ENCODE peak calls at places on chromosomes 3 and 15, in seven cellular contexts. X is esophagus muscularis mucosa, J is A549, Z is breast epithelium, M is Peyer's patch, K is esophagus squamous epithelium, C is lower leg skin. H is an unnamed sample.

GRCh38 chr3:122929576-122930365 is 97.8 kb downstream of the SEMA5B start:
- DNase-seq in X (no peak), J (no peak), Z (no peak), M (no peak), K (no peak), C (no peak), H (no peak)

GRCh38 chr15:92112180-92112579 is 258.7 kb downstream of the SLCO3A1 start:
- DNase-seq in X (no peak), J (no peak), Z (no peak), M (no peak), K (no peak), C (no peak), H (no peak)

GRCh38 chr15:49187537-49188245 is 17.6 kb downstream of the GALK2 start:
- DNase-seq in X (no peak), J (no peak), Z (no peak), M (no peak), K (no peak), C (no peak), H (no peak)

GRCh38 chr3:194095464-194095863 is 40.5 kb upstream of the HES1 start:
- DNase-seq in X (no peak), J (no peak), Z (peak), M (no peak), K (no peak), C (peak), H (no peak)

GRCh38 chr3:123071146-123071545 is 4.3 kb downstream of the PDIA5 start:
- DNase-seq in X (no peak), J (peak), Z (no peak), M (no peak), K (no peak), C (peak), H (no peak)

GRCh38 chr3:128052831-128053419 is 688 bp downstream of the SEC61A1 start:
- DNase-seq in X (peak), J (no peak), Z (no peak), M (no peak), K (no peak), C (no peak), H (peak)

GRCh38 chr3:129441215-129441614 is 1.2 kb downstream of the IFT122 start:
- DNase-seq in X (no peak), J (no peak), Z (no peak), M (no peak), K (no peak), C (no peak), H (no peak)

GRCh38 chr15:101136381-101137268 is 115.2 kb downstream of the CHSY1 start:
- DNase-seq in X (no peak), J (no peak), Z (no peak), M (no peak), K (no peak), C (no peak), H (no peak)

GRCh38 chr3:20658491-20658890 is 472.5 kb upstream of the SGO1 start:
- DNase-seq in X (no peak), J (no peak), Z (no peak), M (no peak), K (no peak), C (no peak), H (no peak)
- TF ChIP-seq POLR2A in X (no peak), J (no peak), Z (no peak), M (no peak), K (no peak), C (no peak), H (no peak)

GRCh38 chr3:110974902-110975301 is 96.7 kb upstream of the NECTIN3 start:
- DNase-seq in X (no peak), J (no peak), Z (no peak), M (no peak), K (no peak), C (no peak), H (no peak)

GRCh38 chr3:110973263-110973895 is 98.2 kb upstream of the NECTIN3 start:
- DNase-seq in X (no peak), J (no peak), Z (no peak), M (no peak), K (no peak), C (no peak), H (no peak)

GRCh38 chr3:110968076-110968475 is 103.5 kb upstream of the NECTIN3 start:
- DNase-seq in X (no peak), J (no peak), Z (no peak), M (no peak), K (no peak), C (no peak), H (no peak)

GRCh38 chr3:110969229-110970211 is 102.1 kb upstream of the NECTIN3 start:
- DNase-seq in X (no peak), J (no peak), Z (no peak), M (no peak), K (no peak), C (no peak), H (no peak)

GRCh38 chr3:110971010-110971585 is 100.5 kb upstream of the NECTIN3 start:
- DNase-seq in X (no peak), J (no peak), Z (no peak), M (no peak), K (no peak), C (no peak), H (no peak)
- TF ChIP-seq POLR2A in X (no peak), J (no peak), Z (no peak), M (no peak), K (no peak), C (no peak), H (no peak)

DNA sequence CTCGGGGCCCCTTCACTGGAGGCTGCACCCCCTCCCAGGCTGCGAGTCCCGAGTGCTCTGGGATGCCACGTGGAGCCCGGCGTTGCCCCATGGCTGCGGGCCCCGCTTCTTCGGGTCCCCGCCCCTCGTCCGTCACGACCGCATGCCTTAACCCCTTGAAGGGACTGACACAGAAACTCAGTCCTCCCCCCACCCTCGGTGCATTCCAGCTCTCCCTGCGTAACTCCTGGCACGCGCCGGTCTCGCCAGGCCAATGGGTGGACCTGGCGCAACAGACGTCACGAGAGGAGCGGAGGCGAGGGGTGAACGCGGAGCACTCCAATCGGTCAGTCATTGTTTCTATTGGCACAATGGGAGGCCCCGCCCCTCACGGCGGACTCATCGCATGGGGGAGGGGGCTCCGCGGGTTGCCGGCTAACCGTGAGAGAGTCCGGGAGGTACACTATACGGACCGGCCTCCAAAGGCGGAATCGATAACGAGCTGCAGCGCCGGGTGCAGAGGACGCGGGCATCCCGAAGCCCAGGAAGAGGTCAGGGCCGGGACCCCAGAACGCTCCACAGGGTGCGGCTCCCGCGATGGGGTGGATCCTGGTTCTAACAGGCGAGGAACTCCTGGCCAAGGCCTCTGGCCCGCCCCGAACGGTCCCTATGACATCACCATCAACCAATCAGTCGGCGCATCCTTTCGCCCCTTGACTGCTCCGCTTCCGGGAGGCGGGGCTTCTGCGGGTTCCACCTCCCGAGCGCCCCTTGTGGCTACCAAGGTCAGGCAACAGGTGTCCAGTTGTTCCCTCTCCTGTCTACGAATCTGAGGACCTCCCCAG is 1.0 kb upstream of the CELSR3 start:
- DNase-seq in X (peak), J (peak), Z (peak), M (peak), K (peak), C (peak), H (peak)
- TF ChIP-seq POLR2A in X (no peak), J (peak), Z (no peak), M (no peak), K (no peak), C (no peak), H (peak)

GRCh38 chr3:197736491-197737318 is at the start of gene RUBCN:
- DNase-seq in X (peak), J (peak), Z (peak), M (peak), K (peak), C (peak), H (peak)
- TF ChIP-seq POLR2A in X (peak), J (peak), Z (peak), M (peak), K (peak), C (no peak), H (peak)

DNA sequence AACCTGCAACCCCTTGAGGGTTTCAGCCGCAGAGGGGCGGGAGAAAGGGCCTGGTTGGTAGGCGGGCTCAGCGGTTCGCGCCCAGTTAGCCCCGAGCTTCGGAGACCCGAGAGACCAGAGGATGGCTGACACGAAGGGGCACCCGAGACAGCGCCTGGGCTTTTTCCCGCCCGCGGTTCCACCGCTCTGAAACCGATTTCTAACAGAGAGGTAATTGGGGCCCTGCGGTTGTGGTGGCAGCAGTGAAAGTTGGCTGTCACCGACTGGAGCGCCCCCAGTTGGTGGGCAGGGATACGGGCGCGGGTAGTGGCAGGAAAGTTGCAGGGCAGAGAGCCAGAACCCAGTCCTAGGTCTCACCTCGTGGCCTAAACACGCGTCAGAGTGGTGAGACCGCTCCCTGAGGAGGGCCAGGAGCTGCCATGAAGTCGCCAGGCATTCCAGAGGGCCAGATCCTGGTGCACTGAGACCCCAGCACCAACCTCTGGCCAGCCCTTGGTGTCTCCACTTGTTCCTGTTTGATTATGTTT is 590 bp upstream of the ELL3 start:
- DNase-seq in X (peak), J (no peak), Z (peak), M (peak), K (no peak), C (peak), H (peak)
- TF ChIP-seq POLR2A in X (no peak), J (no peak), Z (no peak), M (no peak), K (no peak), C (no peak), H (peak)

GRCh38 chr3:173395412-173396181 is 1.9 kb upstream of the NLGN1 start:
- DNase-seq in X (peak), J (no peak), Z (peak), M (peak), K (no peak), C (peak), H (peak)
- TF ChIP-seq POLR2A in X (no peak), J (no peak), Z (peak), M (no peak), K (peak), C (no peak), H (no peak)

GRCh38 chr3:150761831-150762661 is 923 bp downstream of the SIAH2 start:
- DNase-seq in X (peak), J (peak), Z (peak), M (peak), K (no peak), C (peak), H (peak)
- TF ChIP-seq POLR2A in X (no peak), J (no peak), Z (no peak), M (peak), K (peak), C (no peak), H (peak)

DNA sequence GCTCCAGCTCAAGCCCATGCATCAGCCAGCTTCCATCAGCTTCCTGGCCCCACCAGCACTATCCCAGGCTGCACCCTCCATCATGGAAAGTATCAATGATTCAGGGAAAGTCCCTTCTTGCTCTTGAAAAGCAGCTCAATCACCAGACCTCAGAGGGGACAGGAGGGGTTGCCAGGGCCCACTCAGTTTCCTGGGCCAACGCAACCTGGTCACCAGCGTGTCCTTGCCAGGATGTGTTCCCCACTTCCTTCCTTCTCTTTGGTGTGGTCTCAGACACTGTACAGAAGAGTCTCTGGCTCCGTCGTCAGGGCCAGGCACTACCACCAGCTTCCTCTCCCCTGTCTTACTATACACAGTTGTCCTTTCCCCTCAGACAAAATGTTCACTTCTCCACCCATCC is 3.0 kb downstream of the HDC start:
- DNase-seq in X (peak), J (no peak), Z (no peak), M (no peak), K (no peak), C (no peak), H (no peak)
- TF ChIP-seq POLR2A in X (no peak), J (no peak), Z (no peak), M (no peak), K (no peak), C (no peak), H (no peak)

DNA sequence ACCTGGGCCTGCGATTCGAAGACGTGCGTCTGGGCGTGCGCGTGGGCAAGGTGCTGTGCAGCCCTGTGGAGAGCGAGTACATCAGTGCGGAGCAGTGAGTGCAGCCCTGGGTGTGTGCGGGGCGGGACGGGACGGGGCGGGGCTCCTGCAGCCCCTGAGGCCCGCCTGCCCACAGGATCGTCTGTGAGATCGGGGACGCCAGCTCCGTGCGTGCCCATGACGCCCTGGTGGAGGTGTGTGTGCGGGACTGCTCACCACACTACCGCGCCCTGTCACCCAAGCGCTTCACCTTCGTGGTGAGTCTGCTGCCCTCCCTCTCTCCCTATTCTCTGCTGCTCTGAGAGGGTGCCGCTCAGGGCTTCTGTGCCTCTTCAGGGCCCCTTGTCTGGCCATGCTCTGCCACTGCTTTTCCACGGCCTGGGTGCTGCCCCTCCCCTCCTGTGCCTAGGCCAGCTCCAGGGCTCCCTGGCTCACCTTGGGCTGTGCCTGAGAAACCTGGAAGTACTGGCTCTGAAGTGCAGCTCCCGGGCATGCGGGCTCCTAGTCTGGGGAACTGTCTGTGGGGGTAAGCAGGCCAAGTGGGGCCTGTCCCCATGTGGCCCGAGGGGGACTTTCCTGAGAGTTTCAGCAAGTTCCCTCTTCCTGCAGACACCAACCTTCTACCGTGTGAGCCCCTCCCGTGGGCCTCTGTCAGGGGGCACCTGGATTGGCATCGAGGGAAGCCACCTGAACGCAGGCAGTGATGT is 31.8 kb downstream of the PLXNA1 start:
- DNase-seq in X (no peak), J (no peak), Z (no peak), M (no peak), K (no peak), C (no peak), H (no peak)
- TF ChIP-seq POLR2A in X (no peak), J (no peak), Z (no peak), M (no peak), K (no peak), C (no peak), H (no peak)

GRCh38 chr15:25335279-25335678 is 103.5 kb downstream of the UBE3A start:
- DNase-seq in X (no peak), J (no peak), Z (no peak), M (no peak), K (no peak), C (no peak), H (no peak)
- TF ChIP-seq POLR2A in X (no peak), J (no peak), Z (no peak), M (no peak), K (no peak), C (no peak), H (no peak)

H was measured in erythroblast.